ENCODE peak calls at places on chromosomes 12 and 14, in four cellular contexts. One of them, this sample, is unnamed.

GRCh38 chr14:102958461-102958860 is 36.0 kb downstream of the AMN start:
- DNase-seq in left ventricle myocardium inferior: no peak
- DNase-seq in sigmoid colon: no peak
- DNase-seq in uterus: no peak
- DNase-seq in this sample: no peak

GRCh38 chr12:52686063-52686462 is 5.9 kb upstream of the KRT1 start:
- DNase-seq in left ventricle myocardium inferior: no peak
- DNase-seq in sigmoid colon: no peak
- DNase-seq in uterus: no peak
- DNase-seq in this sample: no peak

GRCh38 chr14:22556021-22556989 is 32.7 kb downstream of the DAD1 start:
- DNase-seq in left ventricle myocardium inferior: no peak
- DNase-seq in sigmoid colon: peak; percentile 71
- DNase-seq in uterus: peak; percentile 65
- DNase-seq in this sample: peak; percentile 23

GRCh38 chr14:81818271-81818670 is 284.6 kb upstream of the SEL1L start:
- DNase-seq in left ventricle myocardium inferior: no peak
- DNase-seq in sigmoid colon: no peak
- DNase-seq in uterus: no peak
- DNase-seq in this sample: no peak

GRCh38 chr12:6691473-6691872 is 2.3 kb upstream of the ZNF384 start:
- DNase-seq in left ventricle myocardium inferior: no peak
- DNase-seq in sigmoid colon: no peak
- DNase-seq in uterus: no peak
- DNase-seq in this sample: no peak

GRCh38 chr12:106142591-106143261 is 4.0 kb upstream of the NUAK1 start:
- DNase-seq in left ventricle myocardium inferior: no peak
- DNase-seq in sigmoid colon: no peak
- DNase-seq in uterus: no peak
- DNase-seq in this sample: no peak

GRCh38 chr12:49529409-49529808 is 9.4 kb upstream of the KCNH3 start:
- DNase-seq in left ventricle myocardium inferior: no peak
- DNase-seq in sigmoid colon: no peak
- DNase-seq in uterus: no peak
- DNase-seq in this sample: no peak

GRCh38 chr14:23523229-23524016 is 28.1 kb downstream of the ZFHX2 start:
- DNase-seq in left ventricle myocardium inferior: no peak
- DNase-seq in sigmoid colon: no peak
- DNase-seq in uterus: no peak
- DNase-seq in this sample: no peak

GRCh38 chr14:104350463-104351185 is 212.2 kb downstream of the KIF26A start:
- DNase-seq in left ventricle myocardium inferior: no peak
- DNase-seq in sigmoid colon: peak; percentile 74
- DNase-seq in uterus: peak; percentile 13
- DNase-seq in this sample: peak; percentile 78

GRCh38 chr12:62006076-62006732 is 254.0 kb upstream of the USP15 start:
- DNase-seq in left ventricle myocardium inferior: no peak
- DNase-seq in sigmoid colon: no peak
- DNase-seq in uterus: no peak
- DNase-seq in this sample: no peak

GRCh38 chr12:25364529-25365339 is 114.0 kb upstream of the KRAS start:
- DNase-seq in left ventricle myocardium inferior: no peak
- DNase-seq in sigmoid colon: no peak
- DNase-seq in uterus: no peak
- DNase-seq in this sample: no peak

GRCh38 chr12:109706747-109707469 is 6.7 kb upstream of the FAM222A start:
- DNase-seq in left ventricle myocardium inferior: no peak
- DNase-seq in sigmoid colon: no peak
- DNase-seq in uterus: no peak
- DNase-seq in this sample: no peak

GRCh38 chr12:77615331-77615730 is 215.4 kb upstream of the NAV3 start:
- DNase-seq in left ventricle myocardium inferior: no peak
- DNase-seq in sigmoid colon: no peak
- DNase-seq in uterus: no peak
- DNase-seq in this sample: no peak

GRCh38 chr14:92922155-92922735 is 705 bp upstream of the CHGA start:
- DNase-seq in left ventricle myocardium inferior: no peak
- DNase-seq in sigmoid colon: no peak
- DNase-seq in uterus: no peak
- DNase-seq in this sample: no peak

GRCh38 chr12:28936711-28937110 is 212.4 kb upstream of the FAR2 start:
- DNase-seq in left ventricle myocardium inferior: no peak
- DNase-seq in sigmoid colon: no peak
- DNase-seq in uterus: no peak
- DNase-seq in this sample: no peak

GRCh38 chr12:65567820-65568219 is 256.5 kb upstream of the HMGA2 start:
- DNase-seq in left ventricle myocardium inferior: no peak
- DNase-seq in sigmoid colon: no peak
- DNase-seq in uterus: no peak
- DNase-seq in this sample: no peak

GRCh38 chr12:107515446-107515958 is 170.1 kb upstream of the PWP1 start:
- DNase-seq in left ventricle myocardium inferior: peak; percentile 43
- DNase-seq in sigmoid colon: peak; percentile 87
- DNase-seq in uterus: no peak
- DNase-seq in this sample: no peak

GRCh38 chr12:94792690-94793089 is 142.3 kb upstream of the TMCC3 start:
- DNase-seq in left ventricle myocardium inferior: peak; percentile 20
- DNase-seq in sigmoid colon: no peak
- DNase-seq in uterus: no peak
- DNase-seq in this sample: peak; percentile 57

GRCh38 chr14:43338713-43339112 is 1168.4 kb downstream of the FSCB start:
- DNase-seq in left ventricle myocardium inferior: no peak
- DNase-seq in sigmoid colon: no peak
- DNase-seq in uterus: no peak
- DNase-seq in this sample: no peak

GRCh38 chr12:64459388-64460024 is 7.6 kb downstream of the TBK1 start:
- DNase-seq in left ventricle myocardium inferior: no peak
- DNase-seq in sigmoid colon: no peak
- DNase-seq in uterus: no peak
- DNase-seq in this sample: no peak

GRCh38 chr14:23492618-23493272 is 23.2 kb downstream of the NGDN start:
- DNase-seq in left ventricle myocardium inferior: no peak
- DNase-seq in sigmoid colon: no peak
- DNase-seq in uterus: no peak
- DNase-seq in this sample: no peak

GRCh38 chr12:92546826-92547348 is 155.9 kb upstream of the PLEKHG7 start:
- DNase-seq in left ventricle myocardium inferior: no peak
- DNase-seq in sigmoid colon: no peak
- DNase-seq in uterus: no peak
- DNase-seq in this sample: no peak

DNA sequence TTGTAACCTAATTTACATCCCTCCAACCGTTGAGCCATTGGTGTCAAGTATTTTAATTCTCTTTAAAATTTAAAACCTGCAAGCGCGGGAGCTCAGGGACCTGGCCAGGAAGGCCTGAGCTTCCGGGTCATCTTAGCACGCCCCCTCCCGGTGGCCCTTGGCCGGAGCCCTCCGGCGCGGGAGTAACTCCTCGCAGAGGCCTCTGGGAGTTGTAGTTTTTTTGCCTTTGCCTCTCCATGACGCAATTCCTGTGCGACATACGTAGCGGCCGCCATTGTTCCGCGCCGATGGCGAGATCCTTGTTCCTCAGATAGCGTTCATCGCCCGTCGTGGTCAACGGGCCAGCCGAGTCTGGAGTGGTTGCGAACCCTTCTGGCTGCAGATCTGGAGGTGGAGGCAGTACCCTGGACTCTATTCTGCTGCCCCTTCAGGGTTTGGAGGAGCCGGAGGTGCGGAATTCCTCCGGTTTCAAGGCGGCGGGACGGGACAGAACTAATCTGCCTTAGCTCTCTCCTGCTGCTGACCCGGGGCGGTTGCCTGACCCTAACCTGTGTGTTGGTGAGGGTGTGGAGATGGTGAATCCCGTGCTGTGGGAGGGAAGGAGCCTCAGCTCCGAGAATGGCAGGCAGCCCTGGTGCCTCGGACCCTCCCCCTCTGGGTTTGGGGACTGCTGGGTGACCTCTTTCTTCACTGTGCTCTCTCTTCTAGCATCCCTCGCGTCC is at the start of gene ZNF268:
- DNase-seq in left ventricle myocardium inferior: peak; percentile 91
- DNase-seq in sigmoid colon: peak; percentile 94
- DNase-seq in uterus: peak; percentile 84
- DNase-seq in this sample: peak; percentile 93
- H3K9me3 ChIP-seq in left ventricle myocardium inferior: peaks cover 82% of the 10 kb centered on the region
- H3K9me3 ChIP-seq in sigmoid colon: peaks cover 17% of the 10 kb centered on the region
- H3K9me3 ChIP-seq in uterus: peaks cover 14% of the 10 kb centered on the region
- H3K9me3 ChIP-seq in this sample: peaks cover 27% of the 10 kb centered on the region

GRCh38 chr14:106842687-106843086 is 1316.3 kb downstream of the TMEM121 start:
- DNase-seq in left ventricle myocardium inferior: no peak
- DNase-seq in sigmoid colon: no peak
- DNase-seq in uterus: no peak
- DNase-seq in this sample: no peak

GRCh38 chr14:106844608-106845285 is 1318.4 kb downstream of the TMEM121 start:
- DNase-seq in left ventricle myocardium inferior: peak; percentile 75
- DNase-seq in sigmoid colon: peak; percentile 76
- DNase-seq in uterus: peak; percentile 26
- DNase-seq in this sample: peak; percentile 83

GRCh38 chr14:106841701-106842100 is 1315.3 kb downstream of the TMEM121 start:
- DNase-seq in left ventricle myocardium inferior: no peak
- DNase-seq in sigmoid colon: no peak
- DNase-seq in uterus: no peak
- DNase-seq in this sample: no peak

GRCh38 chr14:106843951-106844483 is 1317.6 kb downstream of the TMEM121 start:
- DNase-seq in left ventricle myocardium inferior: no peak
- DNase-seq in sigmoid colon: no peak
- DNase-seq in uterus: no peak
- DNase-seq in this sample: peak; percentile 55

DNA sequence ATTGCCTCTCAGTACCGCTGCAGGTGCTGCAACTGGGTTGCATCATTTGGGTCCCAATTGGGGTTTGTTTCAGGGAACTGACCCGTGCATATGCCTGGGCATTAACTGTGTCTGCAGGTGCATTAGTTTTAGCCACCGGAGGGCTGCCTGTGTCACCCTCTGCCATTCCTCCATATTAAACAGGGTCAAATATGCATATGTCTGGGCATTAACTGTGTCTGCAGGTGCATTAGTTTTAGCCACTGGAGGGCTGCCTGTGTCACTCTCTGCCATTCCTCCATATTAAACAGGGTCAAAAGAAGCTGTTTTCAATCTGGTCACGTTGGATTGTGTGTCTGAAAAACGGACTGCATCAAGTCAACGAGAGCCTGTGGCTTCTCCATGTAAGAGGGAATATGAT is 1317.0 kb downstream of the TMEM121 start:
- DNase-seq in left ventricle myocardium inferior: no peak
- DNase-seq in sigmoid colon: no peak
- DNase-seq in uterus: no peak
- DNase-seq in this sample: no peak
- H3K9me3 ChIP-seq in left ventricle myocardium inferior: no peaks in the 10 kb centered on the region
- H3K9me3 ChIP-seq in sigmoid colon: no peaks in the 10 kb centered on the region
- H3K9me3 ChIP-seq in uterus: no peaks in the 10 kb centered on the region
- H3K9me3 ChIP-seq in this sample: no peaks in the 10 kb centered on the region

DNA sequence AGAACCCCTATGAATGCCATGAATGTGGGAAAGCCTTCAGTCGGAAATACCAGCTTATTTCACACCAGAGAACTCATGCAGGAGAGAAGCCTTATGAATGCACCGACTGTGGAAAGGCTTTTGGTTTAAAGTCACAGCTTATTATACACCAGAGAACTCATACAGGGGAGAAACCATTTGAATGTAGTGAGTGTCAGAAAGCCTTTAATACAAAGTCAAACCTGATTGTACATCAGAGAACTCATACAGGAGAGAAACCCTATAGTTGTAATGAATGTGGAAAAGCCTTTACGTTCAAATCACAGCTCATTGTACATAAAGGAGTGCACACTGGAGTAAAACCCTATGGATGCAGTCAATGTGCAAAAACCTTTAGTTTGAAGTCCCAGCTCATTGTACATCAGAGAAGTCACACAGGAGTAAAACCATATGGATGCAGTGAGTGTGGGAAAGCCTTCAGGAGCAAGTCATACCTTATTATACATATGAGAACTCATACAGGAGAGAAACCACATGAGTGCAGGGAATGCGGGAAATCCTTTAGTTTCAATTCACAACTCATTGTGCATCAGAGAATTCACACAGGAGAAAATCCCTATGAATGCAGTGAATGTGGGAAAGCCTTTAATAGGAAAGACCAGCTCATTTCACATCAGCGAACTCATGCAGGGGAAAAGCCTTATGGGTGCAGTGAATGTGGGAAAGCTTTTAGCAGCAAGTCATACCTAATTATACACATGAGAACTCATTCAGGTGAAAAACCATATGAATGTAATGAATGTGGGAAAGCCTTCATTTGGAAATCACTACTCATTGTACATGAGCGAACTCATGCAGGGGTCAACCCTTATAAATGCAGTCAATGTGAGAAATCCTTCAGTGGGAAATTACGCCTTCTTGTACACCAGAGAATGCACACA is 22.3 kb downstream of the ZNF268 start:
- DNase-seq in left ventricle myocardium inferior: no peak
- DNase-seq in sigmoid colon: no peak
- DNase-seq in uterus: no peak
- DNase-seq in this sample: no peak
- H3K9me3 ChIP-seq in left ventricle myocardium inferior: peaks cover 95% of the 10 kb centered on the region
- H3K9me3 ChIP-seq in sigmoid colon: peaks cover 88% of the 10 kb centered on the region
- H3K9me3 ChIP-seq in uterus: peaks cover 82% of the 10 kb centered on the region
- H3K9me3 ChIP-seq in this sample: peaks cover 51% of the 10 kb centered on the region

DNA sequence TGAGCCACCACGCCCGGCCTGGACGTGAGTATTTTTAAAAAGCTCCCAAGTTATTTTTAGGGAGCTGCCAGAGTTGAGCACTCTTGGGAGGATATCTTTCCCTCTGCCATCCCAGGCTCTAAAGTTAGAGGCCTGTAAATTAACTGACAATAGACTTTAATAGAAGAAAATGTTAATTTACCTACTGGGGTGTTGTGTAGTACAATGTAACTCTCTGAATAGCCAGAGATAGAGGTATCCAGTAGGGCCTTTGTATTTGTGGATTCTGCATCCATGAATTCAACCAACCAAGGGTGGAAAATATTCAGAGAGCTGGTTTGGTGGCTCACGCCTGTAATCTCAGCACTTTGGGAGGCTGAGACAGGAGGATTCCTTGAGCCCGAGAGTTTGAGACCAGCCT is 7.6 kb upstream of the PIGH start:
- DNase-seq in left ventricle myocardium inferior: no peak
- DNase-seq in sigmoid colon: no peak
- DNase-seq in uterus: no peak
- DNase-seq in this sample: no peak
- H3K9me3 ChIP-seq in left ventricle myocardium inferior: no peaks in the 10 kb centered on the region
- H3K9me3 ChIP-seq in sigmoid colon: no peaks in the 10 kb centered on the region
- H3K9me3 ChIP-seq in uterus: no peaks in the 10 kb centered on the region
- H3K9me3 ChIP-seq in this sample: no peaks in the 10 kb centered on the region

GRCh38 chr14:75941030-75941429 is 40.8 kb downstream of the TGFB3 start:
- DNase-seq in left ventricle myocardium inferior: no peak
- DNase-seq in sigmoid colon: no peak
- DNase-seq in uterus: no peak
- DNase-seq in this sample: no peak
- H3K9me3 ChIP-seq in left ventricle myocardium inferior: no peaks in the 10 kb centered on the region
- H3K9me3 ChIP-seq in sigmoid colon: no peaks in the 10 kb centered on the region
- H3K9me3 ChIP-seq in uterus: no peaks in the 10 kb centered on the region
- H3K9me3 ChIP-seq in this sample: no peaks in the 10 kb centered on the region

DNA sequence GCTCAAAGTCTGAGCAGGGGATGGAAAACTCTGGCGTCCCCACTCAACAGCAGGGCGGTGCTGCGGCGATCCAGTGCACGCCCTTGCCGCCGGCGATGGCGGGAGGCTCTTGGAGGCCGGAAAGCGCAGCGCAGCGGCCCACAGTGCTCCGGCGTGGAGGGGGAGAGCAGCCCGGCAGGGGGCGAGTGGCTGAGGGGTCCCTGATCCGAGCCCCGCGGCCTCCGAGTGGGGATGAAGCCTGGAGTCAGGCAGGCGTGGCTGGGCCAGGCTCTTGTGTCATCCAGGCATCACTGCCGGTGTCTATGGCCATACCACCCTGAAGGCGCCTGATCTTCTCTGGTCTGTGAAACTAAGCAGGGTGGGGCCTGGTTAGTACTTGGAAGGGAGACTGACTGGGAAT is 183.1 kb downstream of the ALG10 start:
- DNase-seq in left ventricle myocardium inferior: no peak
- DNase-seq in sigmoid colon: no peak
- DNase-seq in uterus: no peak
- DNase-seq in this sample: no peak
- H3K9me3 ChIP-seq in left ventricle myocardium inferior: no peaks in the 10 kb centered on the region
- H3K9me3 ChIP-seq in sigmoid colon: no peaks in the 10 kb centered on the region
- H3K9me3 ChIP-seq in uterus: no peaks in the 10 kb centered on the region
- H3K9me3 ChIP-seq in this sample: no peaks in the 10 kb centered on the region